ENCODE peak calls at places on chromosome X, in eight cellular contexts. P is Peyer's patch, F is ovary, U is suprapubic skin, I is spleen, H is body of pancreas, Z is esophagus muscularis mucosa, A is IMR-90. Q is an unnamed sample.

GRCh38 chrX:14032383-14032782 is 2.7 kb upstream of the GEMIN8 start:
- DNase-seq in P (peak), A (peak), U (no peak), F (no peak), I (no peak), H (peak), Z (no peak), Q (no peak)

GRCh38 chrX:123087326-123087725 is 96.8 kb upstream of the GRIA3 start:
- DNase-seq in F (no peak), A (no peak), U (no peak), I (no peak), Z (no peak), H (no peak), P (no peak), Q (no peak)

GRCh38 chrX:101550825-101551767 is 749 bp downstream of the ARMCX1 start:
- DNase-seq in Z (no peak), P (no peak), I (no peak), F (peak), U (peak), H (peak), A (peak), Q (peak)

GRCh38 chrX:124257924-124258706 is 74.3 kb upstream of the TEX13D start:
- DNase-seq in U (no peak), Z (no peak), A (no peak), I (no peak), F (no peak), H (no peak), P (no peak), Q (no peak)

GRCh38 chrX:40176979-40177430 is 79.2 kb upstream of the BCOR start:
- DNase-seq in Z (no peak), F (peak), H (peak), P (peak), A (no peak), U (peak), I (peak), Q (no peak)

GRCh38 chrX:47191331-47191730 is 2.3 kb upstream of the UBA1 start:
- DNase-seq in U (no peak), A (no peak), P (peak), I (peak), Z (no peak), H (peak), F (no peak), Q (no peak)

GRCh38 chrX:53047228-53047627 is 1.4 kb upstream of the GPR173 start:
- DNase-seq in P (no peak), U (no peak), A (peak), Z (no peak), I (no peak), H (no peak), F (no peak), Q (no peak)

GRCh38 chrX:23779025-23779424 is 3.9 kb upstream of the SAT1 start:
- DNase-seq in P (no peak), A (peak), I (no peak), Z (no peak), U (no peak), F (no peak), H (no peak), Q (no peak)

GRCh38 chrX:150575415-150575814 is 7.0 kb downstream of the MTM1 start:
- DNase-seq in U (no peak), P (no peak), Z (no peak), I (no peak), H (no peak), F (no peak), A (peak), Q (no peak)

GRCh38 chrX:7190157-7190556 is 42.2 kb upstream of the PUDP start:
- DNase-seq in Z (no peak), F (no peak), P (no peak), I (no peak), U (no peak), A (no peak), H (no peak), Q (no peak)

GRCh38 chrX:65596270-65596669 is 61.7 kb upstream of the LAS1L start:
- DNase-seq in Z (no peak), U (no peak), F (no peak), A (peak), H (no peak), P (peak), I (no peak), Q (no peak)

GRCh38 chrX:129634541-129634940 is 20.2 kb downstream of the APLN start:
- DNase-seq in U (no peak), P (no peak), I (no peak), Z (no peak), H (no peak), F (no peak), A (no peak), Q (no peak)

GRCh38 chrX:89034679-89035078 is 287.7 kb downstream of the CPXCR1 start:
- DNase-seq in F (no peak), Z (no peak), U (no peak), P (no peak), A (no peak), H (no peak), I (no peak), Q (no peak)

GRCh38 chrX:30643313-30643821 is 9.9 kb upstream of the GK start:
- DNase-seq in P (no peak), Z (no peak), I (no peak), A (peak), H (no peak), F (no peak), U (no peak), Q (no peak)

GRCh38 chrX:10636337-10636736 is 16.0 kb upstream of the MID1 start:
- DNase-seq in Z (no peak), H (peak), U (no peak), I (no peak), A (peak), P (peak), F (peak), Q (no peak)

GRCh38 chrX:6021316-6022091 is 207.2 kb downstream of the NLGN4X start:
- DNase-seq in I (no peak), P (peak), F (no peak), A (peak), Z (no peak), U (no peak), H (peak), Q (no peak)

GRCh38 chrX:70664726-70665125 is 220.1 kb downstream of the DLG3 start:
- DNase-seq in P (no peak), A (peak), H (peak), I (no peak), Z (no peak), U (no peak), F (no peak), Q (no peak)

GRCh38 chrX:124217289-124218251 is 114.9 kb upstream of the TEX13D start:
- DNase-seq in F (no peak), H (no peak), U (no peak), A (no peak), I (peak), Z (no peak), P (peak), Q (peak)

GRCh38 chrX:140817943-140818342 is 108.4 kb downstream of the LINC00632 start:
- DNase-seq in P (no peak), Z (no peak), H (no peak), F (no peak), U (no peak), I (no peak), A (peak), Q (no peak)

GRCh38 chrX:103629295-103630170 is 758 bp downstream of the TCEAL1 start:
- DNase-seq in I (peak), H (peak), Z (no peak), P (peak), U (peak), F (peak), A (peak), Q (no peak)
- TF ChIP-seq POLR2A in I (no peak), H (peak), Z (no peak), P (no peak), U (peak), F (peak), A (no peak), Q (peak)

GRCh38 chrX:136146614-136147319 is 566 bp upstream of the FHL1 start:
- DNase-seq in U (peak), A (no peak), F (no peak), P (no peak), H (no peak), I (peak), Z (no peak), Q (no peak)

GRCh38 chrX:136143714-136144113 is 3.6 kb upstream of the FHL1 start:
- DNase-seq in P (no peak), A (no peak), Z (no peak), U (no peak), F (no peak), I (no peak), H (no peak), Q (no peak)

GRCh38 chrX:136147966-136148365 is 633 bp downstream of the FHL1 start:
- DNase-seq in H (peak), P (no peak), U (peak), I (no peak), F (peak), Z (no peak), A (no peak), Q (no peak)

GRCh38 chrX:136148391-136148790 is 1.1 kb downstream of the FHL1 start:
- DNase-seq in H (no peak), I (no peak), Z (no peak), P (no peak), F (no peak), A (no peak), U (no peak), Q (no peak)

DNA sequence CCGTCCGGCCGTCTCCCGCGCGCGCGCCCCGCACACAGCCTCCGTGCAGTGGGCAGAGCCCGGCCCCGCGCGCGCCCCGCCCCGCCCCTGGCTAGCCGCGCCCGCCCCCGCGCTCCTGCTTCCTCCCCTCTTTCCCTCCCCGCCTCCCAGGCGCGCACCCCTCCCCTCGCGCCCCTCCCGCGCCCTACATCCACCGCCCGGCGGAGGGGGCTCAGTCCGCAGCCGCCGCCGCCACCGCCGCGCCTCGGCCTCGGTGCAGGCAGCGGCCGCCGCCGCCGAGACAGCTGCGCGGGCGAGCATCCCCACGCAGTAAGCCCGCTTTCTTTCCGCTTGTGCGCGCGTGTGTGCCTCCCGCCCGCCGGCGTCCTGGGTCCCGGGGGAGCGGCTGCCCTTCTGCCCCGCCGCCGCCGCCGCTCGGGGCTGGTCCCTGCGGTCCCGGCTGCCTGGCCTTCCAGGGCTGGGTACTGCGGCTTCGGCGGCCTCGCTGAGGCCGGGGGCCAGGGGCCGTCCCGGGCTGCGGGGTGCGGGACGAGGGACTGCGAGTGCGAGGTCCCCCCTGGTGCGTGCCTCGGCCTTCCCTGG is at the start of gene FHL1:
- DNase-seq in I (peak), P (peak), F (peak), H (peak), U (peak), A (peak), Z (no peak), Q (peak)
- TF ChIP-seq POLR2A in I (no peak), P (no peak), F (peak), H (no peak), U (peak), A (no peak), Z (no peak), Q (no peak)

DNA sequence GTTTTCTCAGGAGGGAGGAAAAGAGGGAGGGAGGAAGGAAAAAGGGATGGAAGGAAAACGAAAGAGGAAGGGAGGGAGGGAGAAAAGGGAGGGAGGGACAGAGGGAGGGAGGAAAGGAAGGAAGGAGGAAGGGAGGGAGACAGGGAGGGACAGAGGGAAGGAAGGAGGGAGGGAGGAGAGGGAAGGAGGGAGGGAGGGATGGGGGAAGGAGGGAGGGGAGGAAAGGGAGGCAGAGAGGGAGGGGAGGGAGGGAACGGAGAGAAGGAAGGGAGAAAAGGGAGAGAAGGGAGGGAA is 15.4 kb downstream of the DHRSX start:
- DNase-seq in U (no peak), H (no peak), P (no peak), Z (no peak), I (no peak), A (peak), F (no peak), Q (no peak)
- TF ChIP-seq POLR2A in U (no peak), H (no peak), P (no peak), Z (no peak), I (no peak), A (no peak), F (no peak), Q (no peak)

DNA sequence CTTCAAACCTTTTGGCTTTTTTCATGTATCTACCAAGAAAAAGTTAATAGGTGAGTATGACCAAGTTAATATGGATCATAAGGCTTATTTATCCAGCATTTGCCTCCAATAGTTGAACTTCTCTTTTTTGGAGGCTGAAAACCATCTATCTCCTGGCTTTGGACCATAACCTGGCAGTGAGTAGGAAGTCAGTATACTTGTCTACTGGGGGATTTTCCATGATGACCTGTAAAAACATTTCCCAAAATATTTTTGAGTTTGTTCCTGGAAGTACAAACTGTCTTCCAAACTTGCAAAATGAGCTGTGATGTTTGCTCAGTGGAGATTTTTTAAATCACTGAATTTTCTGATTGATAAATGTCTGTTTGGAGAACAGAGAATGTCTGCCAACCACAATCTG is 349.9 kb downstream of the FAM47B start:
- DNase-seq in U (no peak), P (no peak), Z (no peak), F (no peak), A (no peak), H (no peak), I (no peak), Q (no peak)
- TF ChIP-seq POLR2A in U (no peak), P (no peak), Z (no peak), F (no peak), A (no peak), H (no peak), I (no peak), Q (no peak)

DNA sequence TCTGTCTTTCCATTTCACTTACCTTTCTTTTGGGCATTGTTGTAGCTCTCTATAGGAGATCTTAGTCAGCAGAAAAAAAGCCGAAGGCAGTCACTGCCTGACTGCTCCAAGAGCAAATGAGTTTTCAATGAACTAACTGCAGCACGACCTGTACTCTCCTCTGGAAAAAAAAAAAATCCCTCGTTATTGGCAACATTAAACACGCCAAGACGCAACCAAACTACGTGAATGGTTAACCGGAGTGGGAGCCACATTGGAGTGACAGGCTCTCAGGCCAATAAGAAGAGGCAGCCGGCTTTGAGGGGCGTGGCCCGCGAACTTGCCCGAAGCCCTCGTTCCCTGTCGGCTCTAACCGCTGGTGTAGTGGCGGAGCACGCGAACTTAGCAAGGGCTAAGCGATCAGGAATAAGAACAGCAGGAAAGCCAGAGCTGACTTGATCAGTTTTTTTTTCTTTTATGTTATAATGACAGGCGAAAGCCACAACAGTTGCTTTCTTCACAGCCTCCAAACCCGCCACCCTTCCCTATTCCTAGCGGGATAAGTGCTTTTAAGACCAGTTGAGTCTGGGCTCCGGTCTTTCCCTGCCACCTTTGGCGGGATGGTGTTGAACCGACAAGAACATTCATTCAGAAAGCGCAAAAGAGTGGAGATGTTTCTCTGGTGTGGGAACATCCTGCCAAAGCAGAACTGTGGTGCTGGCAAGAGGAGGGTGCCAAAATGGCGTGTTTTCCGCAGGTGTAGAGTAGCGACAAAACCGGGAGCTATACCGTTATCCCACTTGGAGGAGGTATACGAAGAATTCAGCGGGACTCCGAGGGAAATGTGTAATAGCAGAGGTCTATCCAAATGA is 80.0 kb downstream of the HMGN5 start:
- DNase-seq in A (peak), U (peak), P (peak), I (peak), H (peak), F (peak), Z (peak), Q (peak)
- TF ChIP-seq POLR2A in A (no peak), U (no peak), P (peak), I (peak), H (no peak), F (no peak), Z (no peak), Q (no peak)

GRCh38 chrX:85026170-85026569 is 22.5 kb downstream of the APOOL start:
- DNase-seq in U (no peak), Z (no peak), F (no peak), P (no peak), A (no peak), I (no peak), H (no peak), Q (no peak)
- TF ChIP-seq POLR2A in U (no peak), Z (no peak), F (no peak), P (no peak), A (no peak), I (no peak), H (no peak), Q (no peak)

GRCh38 chrX:154758696-154759095 is 4.0 kb upstream of the DKC1 start:
- DNase-seq in U (no peak), P (no peak), A (no peak), F (no peak), I (peak), H (no peak), Z (no peak), Q (no peak)

GRCh38 chrX:154761977-154762528 is 611 bp upstream of the DKC1 start:
- DNase-seq in U (no peak), F (no peak), I (peak), P (no peak), Z (no peak), A (no peak), H (peak), Q (no peak)

GRCh38 chrX:154762529-154763296 is at the start of gene DKC1:
- DNase-seq in Z (peak), I (peak), H (peak), A (peak), F (peak), U (peak), P (peak), Q (peak)
- TF ChIP-seq POLR2A in Z (no peak), I (no peak), H (peak), A (peak), F (no peak), U (no peak), P (peak), Q (peak)

DNA sequence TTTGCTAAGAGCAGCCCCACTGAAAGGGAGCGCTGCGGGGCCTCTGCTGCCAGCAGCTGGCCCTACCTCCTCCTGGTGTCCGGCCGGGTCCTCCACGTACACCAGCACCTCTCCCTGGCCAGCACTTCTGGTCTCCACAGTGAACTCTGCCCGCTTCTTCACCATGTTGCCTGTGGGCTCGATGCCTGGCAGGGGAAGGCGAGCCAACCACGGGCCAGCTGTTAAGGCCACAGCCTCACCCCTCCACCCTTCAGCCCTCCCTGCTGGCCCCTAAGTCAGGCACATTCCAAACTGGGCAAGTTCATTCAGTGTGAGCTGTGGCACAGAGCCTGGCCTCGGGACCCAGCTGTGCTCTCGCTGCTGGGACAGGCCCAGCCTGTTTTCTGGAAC is 7.8 kb downstream of the FLNA start:
- DNase-seq in P (no peak), H (no peak), Z (no peak), I (no peak), F (no peak), U (no peak), A (no peak), Q (no peak)
- TF ChIP-seq POLR2A in P (no peak), H (no peak), Z (no peak), I (no peak), F (no peak), U (no peak), A (no peak), Q (no peak)

DNA sequence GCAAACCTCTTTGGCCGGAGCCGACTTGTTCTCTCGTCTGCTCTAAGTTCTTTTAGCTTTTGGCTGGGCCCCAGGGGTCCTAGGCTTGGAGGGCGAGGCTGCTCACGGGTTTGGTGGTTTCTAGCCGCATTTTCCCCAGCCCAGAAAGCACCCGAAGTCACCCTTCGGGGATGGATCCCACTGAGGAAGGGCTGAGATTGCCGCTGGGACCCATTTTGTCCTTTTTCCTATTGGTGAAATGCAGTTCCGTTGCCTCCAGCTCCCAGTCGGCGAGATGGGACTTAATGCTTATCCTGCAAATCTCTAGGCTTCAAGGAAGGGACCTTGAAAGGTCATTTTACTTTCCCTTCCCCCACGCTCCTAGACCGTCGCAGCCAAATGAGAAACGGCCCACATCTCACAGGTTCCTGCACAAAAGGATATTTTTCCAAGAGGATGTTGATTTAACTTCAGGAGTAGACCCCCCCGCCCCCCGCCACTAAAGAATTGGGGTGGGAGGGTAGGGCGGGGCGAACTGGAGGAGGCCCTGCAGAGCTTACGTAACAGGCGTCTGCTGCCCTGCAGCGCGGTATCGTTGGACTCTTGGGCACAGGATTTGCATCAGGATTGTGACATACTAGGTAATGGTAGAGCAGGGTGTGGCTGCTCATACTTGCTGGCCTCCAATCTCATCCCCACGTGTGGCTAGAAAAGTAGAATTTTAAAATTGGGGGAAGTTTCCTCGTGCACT is 564 bp downstream of the PGK1 start:
- DNase-seq in U (peak), H (peak), A (peak), F (peak), Z (no peak), I (peak), P (peak), Q (peak)
- TF ChIP-seq POLR2A in U (no peak), H (no peak), A (peak), F (no peak), Z (no peak), I (no peak), P (peak), Q (no peak)

Q was measured in H54.